ENCODE peak calls at places on chromosomes 16 and 17, in four cellular contexts. O, Q, Z and L are unnamed samples.

GRCh38 chr16:27365142-27366089 is 36.6 kb upstream of the IL21R start:
- DNase-seq in O (no peak), Q (no peak), Z (no peak), L (no peak)

GRCh38 chr16:27920391-27920891 is 143.1 kb downstream of the GSG1L start:
- DNase-seq in O (peak; percentile 79), Q (no peak), Z (no peak), L (no peak)

GRCh38 chr16:68296291-68296690 is 14.5 kb downstream of the SLC7A6OS start:
- DNase-seq in O (no peak), Q (no peak), Z (no peak), L (no peak)

GRCh38 chr16:58025351-58026138 is at the start of gene MMP15:
- DNase-seq in O (peak; percentile 91), Q (peak; percentile 55), Z (peak; percentile 69), L (peak; percentile 78)

GRCh38 chr16:4531816-4532215 is 6.8 kb downstream of the CDIP1 start:
- DNase-seq in O (no peak), Q (no peak), Z (no peak), L (no peak)

GRCh38 chr17:39208893-39209292 is 8.8 kb downstream of the RPL19 start:
- DNase-seq in O (peak; percentile 67), Q (no peak), Z (no peak), L (peak; percentile 84)

GRCh38 chr17:81461607-81462500 is 50.7 kb downstream of the ACTG1 start:
- DNase-seq in O (no peak), Q (no peak), Z (no peak), L (no peak)

GRCh38 chr17:20059728-20060188 is 50.6 kb downstream of the SPECC1 start:
- DNase-seq in O (no peak), Q (no peak), Z (no peak), L (no peak)

GRCh38 chr17:8965394-8966168 is at the start of gene PIK3R5:
- DNase-seq in O (peak; percentile 82), Q (peak; percentile 78), Z (peak; percentile 91), L (peak; percentile 90)

GRCh38 chr16:10992112-10992511 is 47.7 kb downstream of the CLEC16A start:
- DNase-seq in O (no peak), Q (no peak), Z (no peak), L (no peak)

GRCh38 chr17:45123930-45124796 is 8.2 kb downstream of the PLCD3 start:
- DNase-seq in O (no peak), Q (no peak), Z (no peak), L (no peak)

GRCh38 chr16:17359778-17360177 is 111.0 kb downstream of the XYLT1 start:
- DNase-seq in O (no peak), Q (peak; percentile 11), Z (peak; percentile 67), L (no peak)

GRCh38 chr17:55601874-55602364 is 90.7 kb upstream of the SMIM36 start:
- DNase-seq in O (peak; percentile 81), Q (no peak), Z (no peak), L (no peak)

GRCh38 chr17:75703591-75703990 is 17.7 kb upstream of the ITGB4 start:
- DNase-seq in O (no peak), Q (no peak), Z (no peak), L (no peak)

GRCh38 chr17:45293413-45294211 is 23.2 kb downstream of the MAP3K14 start:
- DNase-seq in O (no peak), Q (no peak), Z (no peak), L (no peak)

GRCh38 chr17:34254651-34255380 is at the start of gene CCL2:
- DNase-seq in O (peak; percentile 73), Q (no peak), Z (no peak), L (no peak)

GRCh38 chr17:80082403-80083135 is 18.8 kb upstream of the GAA start:
- DNase-seq in O (peak; percentile 86), Q (peak; percentile 24), Z (peak; percentile 72), L (no peak)

GRCh38 chr16:12119562-12119961 is 143.0 kb downstream of the SNX29 start:
- DNase-seq in O (no peak), Q (no peak), Z (no peak), L (no peak)

GRCh38 chr17:37261286-37261685 is 114.5 kb upstream of the C17orf78 start:
- DNase-seq in O (no peak), Q (no peak), Z (no peak), L (no peak)

GRCh38 chr17:58210922-58211321 is 8.1 kb downstream of the MKS1 start:
- DNase-seq in O (no peak), Q (no peak), Z (no peak), L (no peak)

GRCh38 chr17:77810536-77810935 is 148.0 kb upstream of the TNRC6C start:
- DNase-seq in O (no peak), Q (no peak), Z (no peak), L (no peak)

GRCh38 chr16:15853021-15853420 is 3.8 kb downstream of the MYH11 start:
- DNase-seq in O (no peak), Q (no peak), Z (no peak), L (no peak)
- H3K4me3 ChIP-seq in O (no peak overlapping the region), Q (no peak overlapping the region), Z (no peak overlapping the region), L (no peak overlapping the region)

GRCh38 chr16:8547756-8548155 is 42.6 kb downstream of the TMEM114 start:
- DNase-seq in O (no peak), Q (no peak), Z (no peak), L (no peak)
- H3K27me3 ChIP-seq in O (peaks cover 100% of the 10 kb centered on the region), Q (peaks cover 4% of the 10 kb centered on the region), Z (no peaks in the 10 kb centered on the region), L (no peaks in the 10 kb centered on the region)

GRCh38 chr16:86632944-86633343 is 54.6 kb downstream of the FOXL1 start:
- DNase-seq in O (no peak), Q (no peak), Z (no peak), L (no peak)

GRCh38 chr16:86631441-86631840 is 53.1 kb downstream of the FOXL1 start:
- DNase-seq in O (no peak), Q (no peak), Z (no peak), L (no peak)

GRCh38 chr16:86628614-86629013 is 50.3 kb downstream of the FOXL1 start:
- DNase-seq in O (no peak), Q (no peak), Z (no peak), L (no peak)

GRCh38 chr16:86632206-86632605 is 53.9 kb downstream of the FOXL1 start:
- DNase-seq in O (no peak), Q (no peak), Z (no peak), L (no peak)

GRCh38 chr16:86630471-86630870 is 52.1 kb downstream of the FOXL1 start:
- DNase-seq in O (no peak), Q (no peak), Z (no peak), L (no peak)
- H3K4me3 ChIP-seq in O (no peak overlapping the region), Q (no peak overlapping the region), Z (no peak overlapping the region), L (no peak overlapping the region)

GRCh38 chr17:48578616-48579560 is 738 bp upstream of the HOXB4 start:
- DNase-seq in O (no peak), Q (no peak), Z (no peak), L (no peak)
- H3K27me3 ChIP-seq in O (peaks cover 100% of the 10 kb centered on the region), Q (peaks cover 24% of the 10 kb centered on the region), Z (peaks cover 39% of the 10 kb centered on the region), L (no peaks in the 10 kb centered on the region)

DNA sequence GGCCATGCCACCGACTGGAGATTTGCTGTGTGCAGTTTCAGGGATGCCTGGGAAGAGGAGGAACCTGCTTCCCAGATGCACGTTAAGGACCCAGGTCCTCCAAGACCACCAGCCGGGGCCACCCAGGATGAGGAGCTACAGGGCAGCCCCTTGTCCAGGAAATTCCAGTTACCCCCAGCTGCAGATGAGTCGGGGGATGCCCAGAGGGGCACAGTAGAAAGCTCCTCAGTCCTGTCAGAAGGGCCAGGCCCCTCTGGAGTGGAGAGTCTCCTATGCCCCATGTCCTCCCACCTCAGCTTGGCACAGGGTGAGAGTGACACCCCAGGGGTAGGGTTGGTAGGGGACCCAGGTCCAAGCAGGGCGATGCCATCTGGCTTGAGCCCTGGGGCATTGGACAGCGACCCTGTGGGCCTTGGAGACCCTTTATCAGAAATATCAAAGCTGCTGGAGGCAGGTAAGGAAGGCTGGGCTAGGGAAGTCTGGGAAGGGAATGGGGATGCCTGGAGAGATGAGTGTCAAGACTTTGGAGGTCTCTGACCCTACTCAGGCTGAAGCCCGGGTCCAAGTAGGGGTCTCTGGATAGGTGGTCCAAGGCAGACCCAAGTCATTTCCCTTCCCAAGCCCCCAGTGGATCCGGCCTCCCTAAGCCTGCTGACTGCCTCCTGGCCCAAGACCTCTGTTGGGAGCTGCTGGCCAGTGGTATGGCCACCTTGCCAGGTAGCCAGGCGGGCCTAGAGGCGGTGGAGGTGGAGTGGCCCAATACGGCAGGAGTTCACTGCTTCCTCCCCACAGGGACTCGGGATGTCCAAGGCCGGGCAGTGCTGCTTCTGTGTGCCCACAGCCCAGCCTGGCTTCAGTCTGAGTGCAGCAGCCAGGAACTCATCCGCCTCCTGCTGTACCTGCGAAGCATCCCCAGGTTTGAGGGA is 1.0 kb downstream of the PLEKHG4 start:
- DNase-seq in O (no peak), Q (no peak), Z (no peak), L (no peak)
- H3K4me3 ChIP-seq in O (no peak overlapping the region), Q (no peak overlapping the region), Z (peak overlapping the region; percentile 84), L (no peak overlapping the region)

GRCh38 chr16:90016339-90016950 is 2.8 kb downstream of the DBNDD1 start:
- DNase-seq in O (no peak), Q (no peak), Z (no peak), L (no peak)
- H3K27me3 ChIP-seq in O (peaks cover 34% of the 10 kb centered on the region), Q (no peaks in the 10 kb centered on the region), Z (no peaks in the 10 kb centered on the region), L (no peaks in the 10 kb centered on the region)

GRCh38 chr17:61737820-61738219 is 125.5 kb downstream of the BRIP1 start:
- DNase-seq in O (no peak), Q (no peak), Z (no peak), L (no peak)

GRCh38 chr17:61734012-61734411 is 129.3 kb downstream of the BRIP1 start:
- DNase-seq in O (no peak), Q (no peak), Z (no peak), L (no peak)

GRCh38 chr17:61738249-61738648 is 125.1 kb downstream of the BRIP1 start:
- DNase-seq in O (no peak), Q (no peak), Z (no peak), L (no peak)

GRCh38 chr17:61736438-61736837 is 126.9 kb downstream of the BRIP1 start:
- DNase-seq in O (no peak), Q (no peak), Z (no peak), L (no peak)

DNA sequence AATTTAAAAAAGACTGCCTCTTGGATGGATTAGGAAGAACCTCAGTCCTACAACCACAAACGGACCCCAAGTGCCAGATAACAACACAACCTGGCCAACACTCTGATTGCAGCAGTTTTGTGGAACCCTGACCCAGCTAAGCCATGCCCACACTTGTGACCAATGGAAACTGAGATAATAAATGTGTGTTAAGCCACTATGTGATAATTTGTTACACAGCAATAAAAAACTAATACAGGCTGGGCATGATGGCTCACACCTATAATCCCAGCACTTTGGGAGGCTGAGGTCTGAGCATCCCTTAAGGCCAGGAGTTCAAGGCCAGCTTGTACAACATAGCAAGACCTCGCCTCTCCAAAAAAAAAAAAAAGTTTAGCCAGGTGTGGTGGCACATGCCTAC is 127.5 kb downstream of the BRIP1 start:
- DNase-seq in O (no peak), Q (no peak), Z (no peak), L (no peak)
- H3K4me3 ChIP-seq in O (no peak overlapping the region), Q (no peak overlapping the region), Z (no peak overlapping the region), L (no peak overlapping the region)

DNA sequence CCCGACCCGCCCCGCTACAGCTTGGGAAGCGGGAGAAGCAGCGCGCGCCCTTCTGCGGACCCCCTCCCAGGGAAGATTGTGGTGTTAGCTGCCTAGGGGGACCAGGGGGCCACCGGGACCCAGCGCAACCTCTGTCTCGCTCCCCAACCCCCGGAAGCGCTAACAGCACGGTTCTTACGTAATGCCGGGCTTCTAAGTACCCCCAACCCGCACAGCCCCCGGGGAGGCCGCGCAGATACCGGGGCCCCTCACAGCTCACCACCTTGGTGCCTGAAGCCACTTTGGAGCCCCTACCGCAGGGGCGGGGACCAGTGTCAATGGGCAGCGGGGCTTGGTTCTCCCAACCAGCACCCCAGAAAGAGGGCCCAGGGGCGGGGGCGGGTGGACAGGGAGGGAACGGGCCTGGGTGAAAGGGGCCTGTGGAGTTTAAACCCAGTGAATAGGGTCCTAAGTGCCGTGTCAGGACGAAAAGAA is 348 bp downstream of the MPP2 start:
- DNase-seq in O (no peak), Q (no peak), Z (peak; percentile 56), L (no peak)
- H3K27me3 ChIP-seq in O (peaks cover 11% of the 10 kb centered on the region), Q (peaks cover 5% of the 10 kb centered on the region), Z (no peaks in the 10 kb centered on the region), L (peaks cover 2% of the 10 kb centered on the region)

GRCh38 chr16:2755158-2755557 is 2.7 kb downstream of the SRRM2 start:
- DNase-seq in O (no peak), Q (no peak), Z (no peak), L (no peak)
- H3K4me3 ChIP-seq in O (peak overlapping the region; percentile 71), Q (no peak overlapping the region), Z (peak overlapping the region; percentile 2), L (peak overlapping the region; percentile 75)